ENCODE peak calls at places on chromosomes 4 and X, in seven cellular contexts. E is OCI-LY7; Q is AG10803; O is fibroblast of lung; N is CD4-positive, alpha-beta T cell; F is astrocyte of the spinal cord; W is fibroblast of mammary gland. B is an unnamed sample.

GRCh38 chr4:157514711-157515110 is 294.2 kb downstream of the GRIA2 start:
- DNase-seq in F (no peak), N (no peak), O (no peak), E (no peak), W (no peak), Q (no peak), B (no peak)

GRCh38 chr4:180990931-180991330 is 1252.3 kb upstream of the TENM3 start:
- DNase-seq in N (no peak), O (no peak), F (no peak), Q (no peak), E (no peak), W (no peak), B (no peak)

GRCh38 chrX:147953976-147954375 is 27.2 kb upstream of the FMR1NB start:
- DNase-seq in N (no peak), Q (no peak), F (no peak), W (peak), O (no peak), E (no peak), B (no peak)

GRCh38 chr4:163271555-163272127 is 60.8 kb downstream of the NPY1R start:
- DNase-seq in O (no peak), W (no peak), N (no peak), F (no peak), Q (no peak), E (no peak), B (no peak)

GRCh38 chr4:158581161-158581560 is 59.5 kb downstream of the RXFP1 start:
- DNase-seq in F (peak), Q (peak), O (peak), N (no peak), W (peak), E (no peak), B (no peak)

GRCh38 chrX:2541603-2542002 is 40.8 kb upstream of the DHRSX start:
- DNase-seq in Q (no peak), N (no peak), E (no peak), O (no peak), W (no peak), F (no peak), B (no peak)

GRCh38 chr4:164716901-164717300 is 37.0 kb upstream of the SMIM31 start:
- DNase-seq in E (peak), Q (no peak), F (no peak), N (no peak), W (peak), O (no peak), B (no peak)

GRCh38 chrX:46713672-46714487 is 45.0 kb downstream of the SLC9A7 start:
- DNase-seq in N (no peak), F (no peak), Q (peak), W (no peak), E (no peak), O (no peak), B (no peak)

GRCh38 chr4:26206339-26206738 is 114.5 kb upstream of the RBPJ start:
- DNase-seq in E (no peak), O (peak), Q (peak), W (peak), N (no peak), F (peak), B (no peak)

GRCh38 chr4:30821891-30822612 is 101.9 kb downstream of the PCDH7 start:
- DNase-seq in Q (no peak), W (peak), O (peak), F (peak), E (no peak), N (no peak), B (no peak)

GRCh38 chr4:140567722-140568121 is 1.0 kb downstream of the UCP1 start:
- DNase-seq in O (peak), F (peak), Q (no peak), N (no peak), E (no peak), W (no peak), B (no peak)

GRCh38 chrX:151151668-151152267 is 24.6 kb upstream of the GPR50 start:
- DNase-seq in E (peak), W (peak), N (no peak), F (peak), Q (peak), O (peak), B (no peak)

DNA sequence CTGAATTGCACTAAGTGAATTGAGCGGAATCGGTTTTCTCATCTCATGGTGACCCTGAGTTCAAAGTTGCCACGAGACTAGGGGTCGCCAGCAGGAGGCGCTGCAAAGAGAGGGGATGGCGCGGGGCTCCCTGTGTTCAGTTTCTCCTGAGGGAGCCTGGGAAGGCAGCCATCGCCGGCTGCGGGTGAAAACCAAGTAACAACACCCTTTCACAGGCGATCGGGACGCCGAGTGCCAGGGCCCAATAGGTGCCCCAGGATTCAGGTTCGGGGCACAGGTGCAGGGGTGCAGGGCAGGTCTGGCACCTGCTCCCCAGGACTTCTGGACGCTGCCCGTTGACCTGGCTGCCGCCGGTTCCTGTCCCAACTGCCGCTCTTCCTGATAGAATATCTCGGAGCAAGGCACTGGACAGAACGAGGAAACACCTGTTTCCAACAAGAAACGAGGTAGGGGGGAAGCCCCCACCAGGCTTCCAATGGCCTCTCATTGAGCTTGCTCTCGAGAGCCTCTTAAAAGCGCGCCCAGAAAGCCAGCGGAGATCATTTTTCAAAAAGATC is 1.1 kb upstream of the FGF16 start:
- DNase-seq in Q (no peak), E (no peak), F (no peak), W (no peak), N (peak), O (no peak), B (no peak)
- TF ChIP-seq CTCF in Q (peak), E (peak), F (peak), W (no peak), N (no peak), O (peak), B (no peak)

DNA sequence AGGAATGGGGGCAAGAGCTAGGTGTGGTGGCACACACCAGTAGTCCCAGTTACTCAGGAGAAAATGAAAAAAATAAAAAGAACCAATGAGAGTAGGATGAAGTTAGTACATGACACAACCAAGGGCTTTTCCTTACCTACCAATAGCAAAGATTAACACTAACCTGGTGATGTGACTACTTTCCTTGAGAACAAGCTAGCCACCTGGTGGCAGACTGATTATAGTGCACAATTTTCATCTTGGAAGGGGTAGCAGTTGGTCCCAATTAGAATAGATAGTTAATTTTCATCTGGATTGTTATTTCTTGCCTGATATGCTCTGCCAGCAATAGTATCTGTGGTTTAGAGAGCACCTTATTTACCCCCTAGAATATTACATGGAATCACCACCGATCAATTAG is 1216.8 kb upstream of the PABPC4L start:
- DNase-seq in E (peak), O (peak), W (no peak), N (no peak), F (no peak), Q (no peak), B (no peak)
- TF ChIP-seq CTCF in E (peak), O (peak), W (peak), N (no peak), F (peak), Q (no peak), B (no peak)

GRCh38 chr4:105666693-105667092 is 41.8 kb downstream of the INTS12 start:
- DNase-seq in Q (peak), N (no peak), E (peak), W (peak), O (peak), F (peak), B (no peak)
- TF ChIP-seq CTCF in Q (peak), N (no peak), E (peak), W (no peak), O (peak), F (no peak), B (no peak)

GRCh38 chr4:78669453-78669852 is 106.7 kb upstream of the BMP2K start:
- DNase-seq in F (no peak), E (peak), N (no peak), Q (no peak), W (no peak), O (no peak), B (no peak)
- TF ChIP-seq CTCF in F (peak), E (peak), N (no peak), Q (no peak), W (peak), O (no peak), B (no peak)

DNA sequence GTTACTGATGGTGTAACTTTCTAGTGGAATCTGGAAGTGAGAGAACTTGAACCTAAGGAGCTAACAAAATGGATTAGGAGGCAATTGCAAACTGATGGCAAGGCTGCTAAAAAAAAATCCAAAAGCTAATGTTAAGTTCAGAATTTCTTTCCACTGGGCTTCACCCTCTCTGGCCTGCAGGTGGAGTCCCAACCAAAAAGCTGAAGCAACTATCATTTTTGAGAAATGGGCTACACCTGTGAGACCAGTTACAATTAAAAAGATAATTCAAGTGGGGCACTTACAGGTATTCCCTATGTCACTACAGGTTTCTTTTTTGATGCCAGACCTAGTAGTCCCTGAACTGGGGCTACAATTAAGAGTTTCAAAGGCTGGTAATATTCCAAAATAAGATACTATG is 142.1 kb upstream of the FTHL17 start:
- DNase-seq in O (peak), W (peak), E (peak), N (no peak), Q (peak), F (peak), B (no peak)
- TF ChIP-seq CTCF in O (peak), W (peak), E (peak), N (no peak), Q (peak), F (peak), B (no peak)

GRCh38 chrX:100895365-100896075 is 21.4 kb upstream of the NOX1 start:
- DNase-seq in O (peak), W (peak), F (peak), Q (peak), N (peak), E (peak), B (no peak)
- TF ChIP-seq CTCF in O (peak), W (peak), F (peak), Q (peak), N (peak), E (peak), B (no peak)

DNA sequence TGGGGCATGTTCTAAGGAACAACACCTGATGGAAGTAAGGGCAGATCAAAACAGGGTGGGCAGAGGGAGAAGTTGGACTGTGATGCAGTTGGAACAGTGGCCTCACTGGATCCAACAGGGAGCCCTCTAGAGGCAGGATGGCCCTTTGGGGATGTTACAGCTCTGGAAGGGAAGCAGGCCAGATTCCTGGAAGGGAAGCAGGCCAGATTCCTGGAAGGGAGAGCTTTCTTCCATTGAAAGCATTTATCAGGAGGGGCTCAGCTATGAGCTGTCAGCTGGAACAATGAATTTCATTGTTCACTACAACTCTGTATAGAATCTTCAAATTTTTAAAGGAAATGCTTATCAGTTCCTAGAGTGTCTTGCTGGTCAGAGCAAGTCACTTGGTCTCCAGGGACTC is 17.7 kb downstream of the IL15 start:
- DNase-seq in F (peak), O (peak), W (peak), Q (no peak), E (no peak), N (no peak), B (no peak)
- TF ChIP-seq CTCF in F (peak), O (peak), W (peak), Q (peak), E (peak), N (no peak), B (no peak)

DNA sequence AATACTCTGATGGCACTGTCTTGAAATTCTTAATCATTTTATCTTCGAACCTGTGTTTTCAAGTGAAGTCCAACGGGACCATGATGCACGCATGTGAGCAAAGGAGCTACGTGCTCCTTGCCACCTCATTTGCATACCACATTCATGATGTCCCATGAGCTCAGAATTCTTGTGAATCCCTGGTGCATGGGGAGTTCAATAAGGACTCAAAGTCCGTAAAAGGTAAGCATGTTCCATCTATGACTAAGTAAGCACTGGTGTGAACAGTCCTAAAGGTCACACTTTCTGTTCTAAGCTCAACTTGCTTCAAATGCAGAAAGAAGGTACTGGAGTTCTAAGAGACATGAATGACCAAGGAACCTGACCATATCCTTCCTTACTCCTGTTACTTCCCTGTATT is 13.1 kb upstream of the GPM6B start:
- DNase-seq in E (no peak), Q (no peak), W (no peak), F (no peak), O (no peak), N (no peak), B (no peak)
- TF ChIP-seq CTCF in E (no peak), Q (no peak), W (no peak), F (no peak), O (no peak), N (no peak), B (no peak)

B was measured in activated B cell treated with CpG ODN at 0.5 μM for 24 hours.